ENCODE peak calls at places on chromosome 4, in four cellular contexts. L is HepG2, F is GM12878, O is K562. W is an unnamed sample.

GRCh38 chr4:7909463-7909862 is 30.2 kb downstream of the AFAP1 start:
- DNase-seq in L (peak), F (no peak), O (no peak), W (no peak)

GRCh38 chr4:124437853-124438495 is 274.6 kb downstream of the ANKRD50 start:
- DNase-seq in L (no peak), F (no peak), O (no peak), W (no peak)

GRCh38 chr4:73450398-73451004 is 14.5 kb downstream of the AFP start:
- DNase-seq in L (no peak), F (no peak), O (peak), W (no peak)

GRCh38 chr4:71609159-71609558 is 174.7 kb downstream of the GC start:
- DNase-seq in L (no peak), F (no peak), O (no peak), W (no peak)

GRCh38 chr4:139020384-139020783 is 4.8 kb downstream of the NOCT start:
- DNase-seq in L (no peak), F (no peak), O (no peak), W (no peak)

GRCh38 chr4:185011408-185011807 is 6.9 kb upstream of the HELT start:
- DNase-seq in L (peak), F (no peak), O (peak), W (peak)

GRCh38 chr4:31613946-31614623 is 893.9 kb downstream of the PCDH7 start:
- DNase-seq in L (no peak), F (no peak), O (no peak), W (no peak)

GRCh38 chr4:137307806-137308205 is 224.5 kb downstream of the PCDH18 start:
- DNase-seq in L (no peak), F (no peak), O (no peak), W (no peak)

GRCh38 chr4:89000844-89001360 is 56.1 kb downstream of the FAM13A start:
- DNase-seq in L (peak), F (no peak), O (no peak), W (peak)

GRCh38 chr4:87317527-87317926 is 5.2 kb downstream of the HSD17B13 start:
- DNase-seq in L (peak), F (no peak), O (no peak), W (no peak)

GRCh38 chr4:34183916-34184315 is 2060.4 kb downstream of the ARAP2 start:
- DNase-seq in L (no peak), F (no peak), O (no peak), W (peak)

GRCh38 chr4:180665994-180666818 is 1577.0 kb upstream of the TENM3 start:
- DNase-seq in L (peak), F (no peak), O (peak), W (peak)

GRCh38 chr4:149031399-149031798 is 589.2 kb upstream of the NR3C2 start:
- DNase-seq in L (peak), F (no peak), O (no peak), W (no peak)

GRCh38 chr4:75724867-75725724 is 719 bp downstream of the USO1 start:
- DNase-seq in L (peak), F (peak), O (peak), W (peak)

GRCh38 chr4:164012396-164013027 is 518.0 kb downstream of the TMA16 start:
- DNase-seq in L (peak), F (no peak), O (no peak), W (peak)

GRCh38 chr4:1030559-1030958 is 19.1 kb downstream of the FGFRL1 start:
- DNase-seq in L (no peak), F (no peak), O (peak), W (no peak)

GRCh38 chr4:150656882-150657281 is 74.9 kb downstream of the MAB21L2 start:
- DNase-seq in L (no peak), F (no peak), O (no peak), W (no peak)

GRCh38 chr4:184536881-184537248 is 62.5 kb upstream of the IRF2 start:
- DNase-seq in L (no peak), F (no peak), O (peak), W (no peak)

GRCh38 chr4:101471201-101471600 is 123.9 kb upstream of the PPP3CA start:
- DNase-seq in L (no peak), F (no peak), O (no peak), W (no peak)

GRCh38 chr4:28228575-28228974 is 1367.9 kb downstream of the STIM2 start:
- DNase-seq in L (no peak), F (no peak), O (no peak), W (no peak)

GRCh38 chr4:186851291-186852077 is 127.8 kb upstream of the FAT1 start:
- DNase-seq in L (no peak), F (no peak), O (no peak), W (no peak)

GRCh38 chr4:5563856-5564255 is 144.5 kb downstream of the EVC2 start:
- DNase-seq in L (no peak), F (no peak), O (no peak), W (no peak)

GRCh38 chr4:92236907-92237306 is 66.9 kb upstream of the GRID2 start:
- DNase-seq in L (no peak), F (no peak), O (no peak), W (no peak)

GRCh38 chr4:173414456-173414855 is 15.5 kb upstream of the SCRG1 start:
- DNase-seq in L (no peak), F (no peak), O (no peak), W (no peak)

GRCh38 chr4:26361287-26361686 is 40.5 kb downstream of the RBPJ start:
- DNase-seq in L (no peak), F (no peak), O (no peak), W (no peak)

GRCh38 chr4:82786004-82786400 is 12.6 kb downstream of the SCD5 start:
- DNase-seq in L (no peak), F (no peak), O (no peak), W (no peak)

GRCh38 chr4:183352546-183352945 is 30.3 kb upstream of the CLDN24 start:
- DNase-seq in L (no peak), F (no peak), O (no peak), W (no peak)

GRCh38 chr4:74109116-74109791 is 10.3 kb upstream of the CXCL2 start:
- DNase-seq in L (no peak), F (no peak), O (no peak), W (no peak)

GRCh38 chr4:46124773-46125172 is 919 bp upstream of the GABRG1 start:
- DNase-seq in L (no peak), F (no peak), O (peak), W (no peak)

GRCh38 chr4:168923526-168924194 is 86.4 kb downstream of the CBR4 start:
- DNase-seq in L (peak), F (peak), O (peak), W (peak)
- TF ChIP-seq SP1 in L (no peak), F (no peak), O (no peak), W (no peak)

DNA sequence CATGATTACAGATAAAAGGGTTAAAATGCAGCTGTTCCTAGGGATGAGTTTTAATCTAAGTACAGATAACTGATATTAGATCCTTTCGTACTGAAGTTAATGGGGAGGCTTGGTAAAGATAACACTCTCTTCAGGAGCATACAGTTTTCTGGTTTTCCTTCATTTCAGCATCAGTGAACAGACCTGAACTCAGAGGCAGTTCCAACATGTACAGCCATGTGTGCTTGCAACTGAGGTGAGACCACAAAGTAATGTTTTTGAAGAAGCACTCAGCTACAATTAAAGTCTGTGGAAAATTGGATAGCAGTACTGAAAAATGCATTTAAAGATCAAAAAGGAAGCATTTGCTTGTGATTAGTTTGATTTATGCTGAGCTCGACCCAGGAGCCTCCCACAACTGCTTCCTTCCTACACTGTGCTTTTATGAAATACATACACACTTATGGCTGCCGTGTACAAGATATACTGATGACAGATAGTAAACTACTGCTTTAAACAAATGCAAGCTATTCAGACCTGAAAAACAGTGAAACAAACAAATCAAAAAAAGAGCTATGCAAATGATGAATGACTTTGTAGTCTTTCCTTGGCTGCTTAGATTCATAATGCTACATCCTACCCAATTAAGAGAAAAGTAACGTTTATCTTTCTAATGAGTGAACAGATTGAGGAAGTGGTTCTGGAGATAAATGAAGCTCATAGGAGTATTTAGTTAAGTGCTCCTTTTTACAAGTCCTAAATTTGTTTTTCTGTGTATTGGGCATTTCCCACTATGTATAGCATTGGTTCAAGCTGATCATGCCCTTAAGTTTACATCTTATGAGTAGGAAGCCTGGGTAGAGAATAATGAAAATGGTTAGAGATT is 68.4 kb downstream of the PDLIM5 start:
- DNase-seq in L (no peak), F (no peak), O (no peak), W (no peak)
- TF ChIP-seq FOXM1 in L (no peak), F (no peak), O (no peak), W (no peak)

GRCh38 chr4:6884341-6884870 is 25.2 kb upstream of the TBC1D14 start:
- DNase-seq in L (no peak), F (no peak), O (no peak), W (no peak)
- TF ChIP-seq FOXK2 in L (no peak), F (no peak), O (no peak), W (no peak)

DNA sequence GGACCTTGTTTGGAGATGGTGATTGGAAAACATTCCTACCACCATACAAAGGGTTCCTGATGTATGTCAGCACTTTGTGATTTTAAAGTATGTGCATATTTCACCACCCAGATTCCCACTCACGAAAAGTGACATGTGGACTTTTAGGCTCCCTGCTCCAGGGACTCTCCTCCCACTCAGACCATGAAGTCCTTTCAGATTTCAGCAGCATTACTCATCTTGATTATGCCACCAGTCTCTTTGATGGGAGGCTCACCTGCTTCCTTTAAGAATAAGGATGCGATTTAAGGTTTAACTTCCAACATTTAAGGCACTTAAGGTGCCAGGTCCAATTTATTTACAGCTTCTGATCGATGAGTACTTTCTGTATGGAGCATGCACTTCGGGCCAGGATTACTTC is 204.4 kb downstream of the PPARGC1A start:
- DNase-seq in L (no peak), F (no peak), O (no peak), W (no peak)
- TF ChIP-seq SP1 in L (no peak), F (no peak), O (no peak), W (no peak)

DNA sequence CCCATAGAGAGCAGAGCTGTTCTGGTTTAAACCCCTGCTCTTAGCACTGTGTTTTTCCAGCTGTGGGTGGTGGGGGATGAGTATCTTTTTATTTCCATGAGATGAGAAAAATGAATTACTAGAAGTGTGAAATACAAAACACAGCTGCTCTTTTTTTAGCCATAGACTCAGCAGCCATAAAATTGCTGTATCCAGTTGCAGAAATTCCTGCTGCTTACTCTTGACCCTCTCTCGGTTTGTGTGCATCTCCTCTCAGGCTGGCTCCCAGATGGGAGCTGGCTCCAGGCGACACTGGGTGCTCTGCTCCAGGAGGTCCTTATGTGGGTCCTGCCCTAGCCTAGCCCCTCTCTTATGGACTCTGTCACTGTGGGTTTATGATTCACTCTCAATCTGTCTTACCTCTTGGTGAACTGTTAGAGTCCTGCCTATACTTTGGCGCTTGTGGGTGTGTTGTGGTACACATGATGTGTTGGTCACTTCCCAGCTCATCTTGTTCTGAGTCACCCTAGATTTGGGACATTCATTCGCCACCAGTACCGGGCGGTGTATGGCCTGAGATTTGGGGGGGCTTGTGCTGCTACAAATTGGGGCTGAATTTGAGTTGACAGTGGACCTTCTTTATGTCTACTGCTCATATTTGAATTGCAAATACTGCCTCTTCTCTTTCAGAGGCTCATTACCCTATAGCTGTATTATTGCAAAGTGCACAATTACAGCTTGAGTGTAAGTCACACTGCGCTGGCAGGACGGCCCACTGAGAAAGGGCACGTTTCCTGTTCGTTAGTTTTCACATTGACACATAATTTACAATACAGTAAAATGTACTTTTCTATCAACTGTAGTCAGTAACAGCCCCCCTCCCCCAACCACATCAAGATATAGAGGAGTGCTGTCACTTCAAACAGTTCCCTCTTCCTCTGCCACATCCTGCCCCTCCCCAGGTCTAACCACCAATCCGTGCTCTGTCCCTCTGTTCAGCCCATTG is 46.9 kb upstream of the MSANTD1 start:
- DNase-seq in L (peak), F (peak), O (no peak), W (no peak)
- TF ChIP-seq FOXM1 in L (no peak), F (no peak), O (no peak), W (no peak)